ENCODE peak calls at places on chromosomes 16 and 17, in five cellular contexts. N, T, W, K and J are unnamed samples.

GRCh38 chr17:59756236-59756818 is 48.9 kb downstream of the VMP1 start:
- DNase-seq in N (no peak), T (peak; percentile 99), W (no peak), K (no peak), J (peak; percentile 85)

GRCh38 chr17:82978354-82978753 is 101.1 kb upstream of the METRNL start:
- DNase-seq in N (no peak), T (no peak), W (no peak), K (no peak), J (no peak)

GRCh38 chr17:63358111-63358839 is 87.8 kb downstream of the CYB561 start:
- DNase-seq in N (no peak), T (peak; percentile 21), W (no peak), K (no peak), J (peak; percentile 94)

GRCh38 chr16:59392911-59393310 is 658.8 kb upstream of the GOT2 start:
- DNase-seq in N (no peak), T (no peak), W (no peak), K (no peak), J (no peak)

GRCh38 chr17:69997332-69997731 is 77.7 kb upstream of the KCNJ16 start:
- DNase-seq in N (no peak), T (peak; percentile 65), W (no peak), K (no peak), J (peak; percentile 22)

GRCh38 chr17:32943647-32944191 is 15.8 kb downstream of the TMEM98 start:
- DNase-seq in N (no peak), T (no peak), W (no peak), K (peak; percentile 45), J (peak; percentile 71)

GRCh38 chr17:49513044-49513395 is 17.9 kb downstream of the NGFR start:
- DNase-seq in N (no peak), T (no peak), W (no peak), K (no peak), J (no peak)

GRCh38 chr17:49738456-49739163 is 25.3 kb downstream of the FAM117A start:
- DNase-seq in N (no peak), T (no peak), W (no peak), K (no peak), J (no peak)

GRCh38 chr16:31402687-31403086 is 9.6 kb downstream of the ITGAD start:
- DNase-seq in N (no peak), T (no peak), W (no peak), K (no peak), J (peak; percentile 21)

GRCh38 chr17:19706791-19707727 is 9.3 kb downstream of the SLC47A2 start:
- DNase-seq in N (no peak), T (no peak), W (no peak), K (peak; percentile 45), J (no peak)

GRCh38 chr17:48442819-48443218 is 12.8 kb upstream of the SKAP1 start:
- DNase-seq in N (no peak), T (no peak), W (no peak), K (no peak), J (peak; percentile 9)

GRCh38 chr16:29760567-29761279 is 14.9 kb upstream of the C16orf54 start:
- DNase-seq in N (no peak), T (no peak), W (no peak), K (no peak), J (no peak)

GRCh38 chr17:4074831-4075495 is 67.9 kb downstream of the ZZEF1 start:
- DNase-seq in N (no peak), T (peak; percentile 66), W (peak; percentile 25), K (peak; percentile 50), J (peak; percentile 46)

GRCh38 chr16:13148836-13149235 is 247.4 kb downstream of the SHISA9 start:
- DNase-seq in N (no peak), T (peak; percentile 2), W (no peak), K (no peak), J (peak; percentile 7)

GRCh38 chr17:40707720-40708119 is 4.2 kb upstream of the KRT24 start:
- DNase-seq in N (peak; percentile 23), T (peak; percentile 49), W (no peak), K (no peak), J (peak; percentile 50)

GRCh38 chr17:4208228-4208627 is 55.6 kb downstream of the ANKFY1 start:
- DNase-seq in N (no peak), T (no peak), W (no peak), K (no peak), J (peak; percentile 78)

GRCh38 chr16:23905027-23905426 is 69.2 kb downstream of the PRKCB start:
- DNase-seq in N (no peak), T (peak; percentile 86), W (no peak), K (peak; percentile 84), J (no peak)

GRCh38 chr16:54335230-54335629 is 48.6 kb upstream of the IRX3 start:
- DNase-seq in N (no peak), T (no peak), W (no peak), K (no peak), J (no peak)

GRCh38 chr17:73011016-73011486 is 81.4 kb downstream of the SLC39A11 start:
- DNase-seq in N (no peak), T (no peak), W (no peak), K (no peak), J (no peak)

GRCh38 chr17:45270828-45271418 is 9.0 kb upstream of the SPATA32 start:
- DNase-seq in N (no peak), T (no peak), W (no peak), K (peak; percentile 43), J (no peak)

DNA sequence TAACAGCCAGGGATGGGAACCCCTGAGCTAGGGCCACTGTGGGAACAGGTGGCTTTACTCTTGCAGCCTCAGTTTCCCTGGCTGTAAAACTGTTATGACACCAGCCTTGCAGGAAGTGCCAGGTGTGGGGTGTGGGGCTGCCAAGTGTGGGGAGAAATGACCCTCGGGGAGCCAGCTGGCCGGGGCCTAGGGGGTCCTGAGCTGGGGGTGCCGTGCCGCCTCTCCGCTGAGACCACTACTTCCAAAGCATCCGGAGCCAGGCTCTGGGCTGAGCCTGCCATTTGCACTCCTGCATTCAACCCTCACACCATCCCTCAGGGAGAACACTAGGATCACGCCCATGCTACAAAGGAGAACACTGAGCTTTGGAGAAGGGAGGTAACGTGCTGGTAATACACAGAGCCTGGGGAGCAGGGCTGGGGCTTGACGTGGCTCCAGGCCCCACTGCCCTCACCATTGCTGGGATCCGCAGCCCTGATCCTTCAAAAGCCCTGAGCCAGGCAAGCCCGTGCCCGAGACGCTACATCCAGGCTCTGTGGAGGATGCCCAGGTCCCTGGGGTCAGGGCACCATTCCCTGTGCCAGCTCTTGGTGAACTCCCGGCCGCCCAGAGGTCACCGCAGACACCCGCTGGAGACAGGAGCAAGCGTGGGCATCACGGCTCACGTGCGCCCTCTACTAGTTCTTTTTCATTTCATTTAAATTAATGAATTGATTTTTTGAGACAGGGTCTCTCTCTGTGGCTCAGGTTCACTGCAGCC is 28.8 kb upstream of the GINS2 start:
- DNase-seq in N (peak; percentile 68), T (peak; percentile 76), W (no peak), K (peak; percentile 87), J (peak; percentile 60)
- TF ChIP-seq CTCF in N (peak; percentile 83), T (peak; percentile 85), W (peak; percentile 57), K (peak; percentile 55), J (peak; percentile 50)

GRCh38 chr16:88754912-88755744 is 29.9 kb downstream of the PIEZO1 start:
- DNase-seq in N (no peak), T (no peak), W (no peak), K (no peak), J (peak; percentile 61)
- TF ChIP-seq CTCF in N (peak; percentile 8), T (no peak), W (peak; percentile 21), K (no peak), J (no peak)

GRCh38 chr16:51327001-51327400 is 175.9 kb upstream of the SALL1 start:
- DNase-seq in N (no peak), T (no peak), W (no peak), K (no peak), J (peak; percentile 93)
- TF ChIP-seq CTCF in N (no peak), T (no peak), W (no peak), K (no peak), J (no peak)

GRCh38 chr17:43360739-43361498 is 37.9 kb upstream of the ARL4D start:
- DNase-seq in N (peak; percentile 94), T (peak; percentile 100), W (peak; percentile 100), K (peak; percentile 98), J (peak; percentile 100)

GRCh38 chr17:43365356-43365755 is 33.4 kb upstream of the ARL4D start:
- DNase-seq in N (no peak), T (peak; percentile 44), W (no peak), K (no peak), J (no peak)

GRCh38 chr17:43363926-43364285 is 34.9 kb upstream of the ARL4D start:
- DNase-seq in N (no peak), T (no peak), W (no peak), K (no peak), J (no peak)

GRCh38 chr17:43360376-43360738 is 38.4 kb upstream of the ARL4D start:
- DNase-seq in N (peak; percentile 66), T (peak; percentile 80), W (no peak), K (no peak), J (peak; percentile 97)

DNA sequence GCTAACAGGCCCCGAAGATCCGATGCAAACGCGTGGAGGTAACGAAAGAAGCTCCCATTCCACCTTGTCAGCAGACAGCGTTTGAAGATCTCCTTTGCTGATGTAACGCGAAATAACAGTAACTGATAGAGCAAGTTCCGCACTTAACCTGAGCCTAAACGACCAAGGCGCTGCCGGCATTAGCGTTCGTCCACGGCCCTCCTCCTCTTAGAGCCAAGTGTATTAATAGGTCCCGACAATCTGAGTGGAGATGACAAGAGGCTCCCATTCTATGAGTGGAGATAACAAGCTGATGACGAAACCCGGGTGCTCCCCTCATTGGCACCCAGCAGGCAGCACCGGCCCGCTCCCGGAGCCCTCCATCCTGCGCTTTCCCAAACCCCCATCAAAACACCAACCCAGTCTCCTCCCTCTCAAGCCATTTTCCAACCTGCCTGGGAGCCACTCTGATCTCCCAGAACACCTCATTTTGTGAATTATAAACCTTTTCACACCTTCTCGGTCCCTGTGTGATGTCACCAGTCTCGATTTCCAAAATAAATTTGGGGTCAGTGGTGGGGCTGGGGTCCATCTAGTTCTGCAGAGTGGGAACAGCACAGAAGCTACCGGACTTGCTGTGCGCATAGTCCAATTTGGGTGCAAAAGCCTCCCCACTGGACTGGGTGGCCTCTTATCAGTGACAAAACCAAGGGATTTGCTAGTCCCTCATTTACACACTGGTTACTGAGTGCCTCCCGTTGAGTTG is 35.4 kb upstream of the ARL4D start:
- DNase-seq in N (no peak), T (no peak), W (no peak), K (no peak), J (no peak)
- TF ChIP-seq CTCF in N (no peak), T (no peak), W (no peak), K (no peak), J (no peak)

DNA sequence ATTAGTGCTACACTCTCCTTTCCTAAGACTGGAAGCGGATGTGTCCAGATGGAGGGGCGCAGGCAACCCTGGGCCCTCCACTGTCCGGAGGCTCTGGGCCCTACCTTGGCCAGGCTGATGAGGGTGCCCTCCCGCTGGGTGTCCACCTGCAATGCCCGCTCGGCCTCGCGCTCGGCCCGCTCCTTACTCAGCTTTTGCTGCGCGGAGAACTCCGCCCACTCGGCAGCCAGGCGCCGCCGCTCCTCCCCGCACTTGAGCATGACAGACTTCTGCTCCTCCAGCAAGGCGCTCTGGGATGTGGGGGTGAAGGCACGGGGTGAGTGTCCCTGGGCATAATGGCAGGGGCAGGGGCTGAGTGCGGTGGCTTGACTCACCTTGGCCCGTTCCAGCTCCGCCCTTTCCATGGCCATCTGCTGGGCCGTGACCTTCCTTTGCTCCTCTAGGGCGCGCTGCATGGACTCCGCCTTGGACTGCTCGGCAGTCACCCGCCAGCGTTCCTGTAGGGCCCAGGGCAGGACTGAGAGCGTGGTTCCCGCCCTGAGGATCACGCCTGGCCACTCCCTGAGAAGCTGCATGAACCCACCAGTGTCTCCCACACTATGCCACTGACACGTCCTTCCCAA is 10.1 kb upstream of the MRPL38 start:
- DNase-seq in N (no peak), T (no peak), W (no peak), K (no peak), J (no peak)
- TF ChIP-seq CTCF in N (no peak), T (no peak), W (no peak), K (no peak), J (no peak)

GRCh38 chr16:3095869-3096268 is 3.2 kb downstream of the ZSCAN10 start:
- DNase-seq in N (peak; percentile 34), T (peak; percentile 35), W (no peak), K (no peak), J (peak; percentile 24)
- TF ChIP-seq CTCF in N (no peak), T (peak; percentile 19), W (peak; percentile 54), K (peak; percentile 22), J (peak; percentile 28)